ENCODE peak calls at places on chromosomes 12 and 14, in six cellular contexts. O, Y, I, L, W and V are unnamed samples.

GRCh38 chr12:51898937-51899336 is 8.4 kb upstream of the ACVRL1 start:
- DNase-seq in O (no peak), W (peak), I (no peak), Y (no peak), L (no peak), V (no peak)

GRCh38 chr12:75848533-75848932 is 183.0 kb downstream of the PHLDA1 start:
- DNase-seq in W (no peak), I (no peak), L (no peak), Y (no peak), O (no peak), V (no peak)

GRCh38 chr12:62915130-62915529 is 19.8 kb downstream of the PPM1H start:
- DNase-seq in W (no peak), Y (no peak), O (no peak), L (no peak), I (no peak), V (no peak)

GRCh38 chr12:132614861-132615578 is 3.6 kb upstream of the P2RX2 start:
- DNase-seq in I (peak), Y (peak), L (peak), O (peak), W (peak), V (peak)

GRCh38 chr14:101823511-101824120 is 62.1 kb downstream of the PPP2R5C start:
- DNase-seq in I (peak), Y (peak), W (no peak), L (no peak), O (no peak), V (no peak)

GRCh38 chr12:57889541-57889989 is 43.0 kb upstream of the CTDSP2 start:
- DNase-seq in O (no peak), Y (no peak), L (no peak), W (no peak), I (peak), V (peak)

GRCh38 chr14:101456246-101457159 is 104.8 kb upstream of the DIO3 start:
- DNase-seq in W (no peak), Y (no peak), O (no peak), L (no peak), I (no peak), V (no peak)

GRCh38 chr12:130017571-130018449 is 114.0 kb upstream of the TMEM132D start:
- DNase-seq in O (no peak), L (peak), W (no peak), I (no peak), Y (no peak), V (peak)

GRCh38 chr12:55822228-55822627 is 4.4 kb downstream of the ORMDL2 start:
- DNase-seq in I (peak), O (no peak), L (no peak), Y (no peak), W (peak), V (no peak)